ENCODE peak calls at places on chromosomes 6 and 20, in five cellular contexts. One of them, this sample, is unnamed.

GRCh38 chr20:7346562-7346961 is 579.1 kb downstream of the BMP2 start:
- DNase-seq in RWPE2: peak; percentile 89
- DNase-seq in GM10248: no peak
- DNase-seq in endothelial cell: no peak
- DNase-seq in astrocyte of the cerebellum: no peak
- DNase-seq in this sample: no peak

GRCh38 chr6:135243871-135244796 is 63.0 kb downstream of the MYB start:
- DNase-seq in RWPE2: no peak
- DNase-seq in GM10248: no peak
- DNase-seq in endothelial cell: no peak
- DNase-seq in astrocyte of the cerebellum: no peak
- DNase-seq in this sample: no peak

GRCh38 chr6:150025201-150025917 is at the start of gene RAET1L:
- DNase-seq in RWPE2: no peak
- DNase-seq in GM10248: no peak
- DNase-seq in endothelial cell: no peak
- DNase-seq in astrocyte of the cerebellum: no peak
- DNase-seq in this sample: no peak

GRCh38 chr6:122749451-122750050 is 30.0 kb upstream of the FABP7 start:
- DNase-seq in RWPE2: no peak
- DNase-seq in GM10248: no peak
- DNase-seq in endothelial cell: no peak
- DNase-seq in astrocyte of the cerebellum: no peak
- DNase-seq in this sample: no peak

GRCh38 chr6:87029711-87030314 is 65.1 kb downstream of the CGA start:
- DNase-seq in RWPE2: no peak
- DNase-seq in GM10248: peak; percentile 29
- DNase-seq in endothelial cell: no peak
- DNase-seq in astrocyte of the cerebellum: peak; percentile 55
- DNase-seq in this sample: peak; percentile 52

GRCh38 chr20:9616455-9616805 is 102.0 kb downstream of the LAMP5 start:
- DNase-seq in RWPE2: no peak
- DNase-seq in GM10248: no peak
- DNase-seq in endothelial cell: no peak
- DNase-seq in astrocyte of the cerebellum: no peak
- DNase-seq in this sample: no peak

GRCh38 chr6:137999815-138000214 is 107.4 kb downstream of the PERP start:
- DNase-seq in RWPE2: no peak
- DNase-seq in GM10248: no peak
- DNase-seq in endothelial cell: no peak
- DNase-seq in astrocyte of the cerebellum: no peak
- DNase-seq in this sample: no peak

GRCh38 chr6:85449818-85450577 is at the start of gene NT5E:
- DNase-seq in RWPE2: peak; percentile 78
- DNase-seq in GM10248: peak; percentile 87
- DNase-seq in endothelial cell: peak; percentile 71
- DNase-seq in astrocyte of the cerebellum: no peak
- DNase-seq in this sample: peak; percentile 87

GRCh38 chr6:723540-723939 is 30.6 kb upstream of the EXOC2 start:
- DNase-seq in RWPE2: no peak
- DNase-seq in GM10248: no peak
- DNase-seq in endothelial cell: no peak
- DNase-seq in astrocyte of the cerebellum: no peak
- DNase-seq in this sample: no peak

GRCh38 chr20:60804240-60804917 is 447.7 kb upstream of the CDH4 start:
- DNase-seq in RWPE2: no peak
- DNase-seq in GM10248: no peak
- DNase-seq in endothelial cell: no peak
- DNase-seq in astrocyte of the cerebellum: no peak
- DNase-seq in this sample: no peak

GRCh38 chr20:36467076-36467999 is 74.0 kb upstream of the MYL9 start:
- DNase-seq in RWPE2: peak; percentile 84
- DNase-seq in GM10248: peak; percentile 61
- DNase-seq in endothelial cell: no peak
- DNase-seq in astrocyte of the cerebellum: no peak
- DNase-seq in this sample: peak; percentile 84

GRCh38 chr20:46084805-46085792 is 4.7 kb downstream of the NCOA5 start:
- DNase-seq in RWPE2: no peak
- DNase-seq in GM10248: no peak
- DNase-seq in endothelial cell: no peak
- DNase-seq in astrocyte of the cerebellum: no peak
- DNase-seq in this sample: no peak

GRCh38 chr6:45566882-45567281 is 189.1 kb upstream of the SUPT3H start:
- DNase-seq in RWPE2: no peak
- DNase-seq in GM10248: no peak
- DNase-seq in endothelial cell: no peak
- DNase-seq in astrocyte of the cerebellum: peak; percentile 42
- DNase-seq in this sample: no peak

GRCh38 chr6:131929227-131929626 is 21.9 kb downstream of the CCN2 start:
- DNase-seq in RWPE2: no peak
- DNase-seq in GM10248: no peak
- DNase-seq in endothelial cell: no peak
- DNase-seq in astrocyte of the cerebellum: no peak
- DNase-seq in this sample: no peak

GRCh38 chr20:22700387-22700786 is 116.0 kb upstream of the FOXA2 start:
- DNase-seq in RWPE2: no peak
- DNase-seq in GM10248: no peak
- DNase-seq in endothelial cell: no peak
- DNase-seq in astrocyte of the cerebellum: peak; percentile 8
- DNase-seq in this sample: no peak

GRCh38 chr6:134605034-134605433 is 287.1 kb upstream of the SGK1 start:
- DNase-seq in RWPE2: no peak
- DNase-seq in GM10248: no peak
- DNase-seq in endothelial cell: no peak
- DNase-seq in astrocyte of the cerebellum: no peak
- DNase-seq in this sample: no peak

GRCh38 chr20:50112512-50113419 is at the start of gene UBE2V1:
- DNase-seq in RWPE2: peak; percentile 98
- DNase-seq in GM10248: peak; percentile 93
- DNase-seq in endothelial cell: peak; percentile 87
- DNase-seq in astrocyte of the cerebellum: no peak
- DNase-seq in this sample: peak; percentile 94
- TF ChIP-seq CTCF in RWPE2: peak; percentile 87
- TF ChIP-seq CTCF in GM10248: peak; percentile 33
- TF ChIP-seq CTCF in endothelial cell: no peak
- TF ChIP-seq CTCF in astrocyte of the cerebellum: peak; percentile 44
- TF ChIP-seq CTCF in this sample: peak; percentile 43

DNA sequence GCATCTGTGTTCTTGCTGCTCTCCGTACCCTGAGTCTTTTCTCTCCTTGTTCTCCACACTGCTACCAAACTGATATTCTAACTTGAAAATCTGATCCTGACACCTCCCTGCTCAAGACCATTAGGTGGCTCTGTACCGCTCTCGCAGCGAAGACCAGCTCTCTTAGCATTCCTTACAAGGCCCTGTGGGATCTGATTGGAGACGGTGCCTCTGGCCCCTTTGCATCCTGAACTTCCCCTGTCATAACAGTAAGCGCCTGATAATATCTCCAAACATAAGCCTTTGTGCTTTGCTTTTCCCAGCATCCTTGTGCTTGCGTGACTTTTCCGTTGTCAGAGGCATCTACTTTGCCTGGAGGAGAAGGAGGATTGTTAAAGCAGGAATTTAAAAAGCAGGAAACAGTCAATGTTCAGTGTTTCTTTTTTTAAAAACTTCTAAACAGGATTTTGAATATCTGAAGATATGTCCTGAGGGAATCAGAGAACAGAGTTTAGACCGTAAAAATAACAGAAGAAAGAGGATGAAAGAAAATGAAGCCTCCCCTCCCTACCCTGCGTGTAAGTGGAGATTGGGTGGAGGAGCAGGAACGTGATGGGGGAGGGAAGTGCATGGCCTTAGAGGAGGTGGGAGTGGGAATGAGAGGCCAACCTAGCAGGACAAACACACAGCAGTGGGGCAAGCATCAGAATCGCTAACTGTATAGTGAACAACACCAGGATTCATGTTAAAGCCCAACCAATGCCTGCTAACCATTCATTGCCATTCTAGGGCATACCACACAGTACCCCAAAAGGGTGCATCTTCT is 89.2 kb upstream of the STMND1 start:
- DNase-seq in RWPE2: no peak
- DNase-seq in GM10248: no peak
- DNase-seq in endothelial cell: peak; percentile 26
- DNase-seq in astrocyte of the cerebellum: no peak
- DNase-seq in this sample: no peak
- TF ChIP-seq CTCF in RWPE2: no peak
- TF ChIP-seq CTCF in GM10248: no peak
- TF ChIP-seq CTCF in endothelial cell: no peak
- TF ChIP-seq CTCF in astrocyte of the cerebellum: no peak
- TF ChIP-seq CTCF in this sample: no peak

DNA sequence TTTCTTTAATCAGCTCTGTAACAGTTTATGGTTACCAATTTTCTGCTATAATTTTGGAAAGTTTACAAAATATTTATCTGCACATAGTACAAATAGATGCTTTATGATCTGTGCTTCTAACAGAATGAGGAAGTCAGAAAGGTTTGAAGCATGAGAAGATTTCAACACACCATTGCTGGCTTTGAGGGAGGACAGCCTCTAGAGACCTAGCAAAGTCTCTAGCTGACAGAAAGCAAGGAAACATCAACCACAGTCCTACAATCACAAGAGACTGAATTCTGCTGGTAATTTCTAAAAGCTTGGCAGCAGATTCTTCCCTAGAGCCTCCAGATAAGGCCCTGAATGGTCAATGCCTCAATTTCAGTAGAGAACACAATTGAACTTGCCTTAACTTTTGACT is 750.8 kb upstream of the SLC35B3 start:
- DNase-seq in RWPE2: no peak
- DNase-seq in GM10248: no peak
- DNase-seq in endothelial cell: no peak
- DNase-seq in astrocyte of the cerebellum: no peak
- DNase-seq in this sample: no peak
- TF ChIP-seq CTCF in RWPE2: no peak
- TF ChIP-seq CTCF in GM10248: no peak
- TF ChIP-seq CTCF in endothelial cell: no peak
- TF ChIP-seq CTCF in astrocyte of the cerebellum: no peak
- TF ChIP-seq CTCF in this sample: no peak

DNA sequence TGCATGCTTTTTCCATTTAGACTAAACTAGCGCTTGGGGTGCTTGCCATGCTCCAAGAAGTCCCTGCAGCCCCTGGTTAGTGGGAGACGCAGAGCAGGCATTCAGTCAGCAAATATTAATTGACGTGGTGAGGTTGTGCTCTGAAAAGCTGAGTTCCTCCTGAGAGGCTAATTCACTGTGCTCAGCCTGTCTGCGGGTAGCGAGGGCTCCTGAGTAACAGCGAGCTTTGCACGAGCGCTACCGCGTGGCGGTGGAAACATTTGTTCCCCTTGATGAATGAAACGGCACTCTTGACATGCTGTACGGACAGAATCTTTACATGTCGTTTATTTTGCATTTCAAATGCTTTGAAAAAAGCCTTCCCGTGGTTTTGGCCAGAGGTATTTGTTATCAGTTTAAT is 170.6 kb upstream of the AGPAT4 start:
- DNase-seq in RWPE2: no peak
- DNase-seq in GM10248: no peak
- DNase-seq in endothelial cell: no peak
- DNase-seq in astrocyte of the cerebellum: peak; percentile 63
- DNase-seq in this sample: no peak
- TF ChIP-seq CTCF in RWPE2: no peak
- TF ChIP-seq CTCF in GM10248: no peak
- TF ChIP-seq CTCF in endothelial cell: no peak
- TF ChIP-seq CTCF in astrocyte of the cerebellum: peak; percentile 46
- TF ChIP-seq CTCF in this sample: no peak

DNA sequence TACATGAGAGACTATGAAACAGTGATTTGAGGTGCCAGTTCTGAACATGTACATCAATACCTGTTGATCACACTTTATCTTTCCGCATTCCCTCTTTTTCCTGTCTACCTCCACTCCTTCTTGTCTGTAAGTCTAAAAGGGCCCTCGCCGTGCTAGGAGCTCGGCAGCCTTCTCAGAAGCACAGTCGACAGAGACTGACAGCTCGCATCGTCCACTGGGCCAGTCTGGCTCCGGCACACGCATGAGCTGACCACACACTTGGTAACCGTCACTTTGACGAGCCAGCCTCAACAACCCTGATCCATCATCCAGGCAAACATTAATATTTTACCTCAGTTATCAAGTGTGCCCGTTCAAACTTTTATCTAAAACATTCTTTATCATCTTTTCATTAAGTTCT is 265.3 kb downstream of the TFAP2A start:
- DNase-seq in RWPE2: no peak
- DNase-seq in GM10248: no peak
- DNase-seq in endothelial cell: no peak
- DNase-seq in astrocyte of the cerebellum: no peak
- DNase-seq in this sample: no peak
- TF ChIP-seq CTCF in RWPE2: no peak
- TF ChIP-seq CTCF in GM10248: no peak
- TF ChIP-seq CTCF in endothelial cell: no peak
- TF ChIP-seq CTCF in astrocyte of the cerebellum: no peak
- TF ChIP-seq CTCF in this sample: no peak

GRCh38 chr6:114747995-114748625 is 405.3 kb upstream of the HS3ST5 start:
- DNase-seq in RWPE2: peak; percentile 46
- DNase-seq in GM10248: peak; percentile 11
- DNase-seq in endothelial cell: peak; percentile 58
- DNase-seq in astrocyte of the cerebellum: peak; percentile 62
- DNase-seq in this sample: peak; percentile 61
- TF ChIP-seq CTCF in RWPE2: peak; percentile 81
- TF ChIP-seq CTCF in GM10248: peak; percentile 68
- TF ChIP-seq CTCF in endothelial cell: peak; percentile 87
- TF ChIP-seq CTCF in astrocyte of the cerebellum: peak; percentile 75
- TF ChIP-seq CTCF in this sample: peak; percentile 67

DNA sequence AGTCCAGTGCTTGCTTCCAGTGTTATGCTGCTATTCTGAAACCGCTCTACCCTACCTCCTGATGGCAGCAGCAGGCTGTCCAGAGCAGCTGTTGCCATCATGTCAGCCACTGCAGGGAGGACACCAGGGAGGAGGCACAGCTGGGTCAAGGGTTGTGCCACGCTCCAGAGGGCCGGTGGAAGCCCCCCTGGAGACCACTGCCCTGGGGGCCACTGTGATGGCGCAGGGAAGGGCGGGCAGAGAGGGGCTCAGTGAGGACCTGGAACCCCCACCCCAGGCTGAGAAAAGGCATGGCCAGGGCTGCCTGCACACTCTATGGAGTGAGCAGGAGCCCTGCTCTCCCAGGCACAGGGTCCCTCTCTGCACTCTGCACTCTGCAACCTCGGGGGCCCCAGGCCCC is 271.3 kb upstream of the BTBD3 start:
- DNase-seq in RWPE2: no peak
- DNase-seq in GM10248: no peak
- DNase-seq in endothelial cell: no peak
- DNase-seq in astrocyte of the cerebellum: no peak
- DNase-seq in this sample: no peak
- TF ChIP-seq CTCF in RWPE2: no peak
- TF ChIP-seq CTCF in GM10248: no peak
- TF ChIP-seq CTCF in endothelial cell: no peak
- TF ChIP-seq CTCF in astrocyte of the cerebellum: no peak
- TF ChIP-seq CTCF in this sample: no peak

GRCh38 chr20:42378826-42379225 is 760.6 kb upstream of the CHD6 start:
- DNase-seq in RWPE2: peak; percentile 42
- DNase-seq in GM10248: no peak
- DNase-seq in endothelial cell: no peak
- DNase-seq in astrocyte of the cerebellum: no peak
- DNase-seq in this sample: no peak
- TF ChIP-seq CTCF in RWPE2: no peak
- TF ChIP-seq CTCF in GM10248: no peak
- TF ChIP-seq CTCF in endothelial cell: no peak
- TF ChIP-seq CTCF in astrocyte of the cerebellum: no peak
- TF ChIP-seq CTCF in this sample: no peak

GRCh38 chr6:99822741-99823512 is 171.1 kb downstream of the MCHR2 start:
- DNase-seq in RWPE2: no peak
- DNase-seq in GM10248: peak; percentile 45
- DNase-seq in endothelial cell: peak; percentile 28
- DNase-seq in astrocyte of the cerebellum: peak; percentile 16
- DNase-seq in this sample: peak; percentile 57
- TF ChIP-seq CTCF in RWPE2: peak; percentile 90
- TF ChIP-seq CTCF in GM10248: peak; percentile 46
- TF ChIP-seq CTCF in endothelial cell: no peak
- TF ChIP-seq CTCF in astrocyte of the cerebellum: peak; percentile 48
- TF ChIP-seq CTCF in this sample: peak; percentile 39

This sample was measured in GM12865.